ENCODE peak calls at places on chromosomes 12 and 14, in eight cellular contexts. I is activated T-cell treated with anti-CD3 and anti-CD28 coated beads, Interleukin-2, amount 50 U/mL, for 72 hours; V is myocyte; D is stimulated activated CD4-positive, alpha-beta T cell treated with anti-CD3 and anti-CD28 coated beads, Interleukin-4, amount 100 ng/mL, for 4 hours; K is posterior vena cava; Z is fibroblast of mammary gland; T is H54; X is uterus. Q is an unnamed sample.

GRCh38 chr14:68628605-68629310 is 164.1 kb downstream of the ZFP36L1 start:
- DNase-seq in I (peak; percentile 23), T (no peak), Z (no peak), D (peak; percentile 20), X (no peak), V (no peak), K (no peak), Q (peak; percentile 79)

GRCh38 chr12:97142737-97143450 is 235.8 kb downstream of the NEDD1 start:
- DNase-seq in D (no peak), T (no peak), X (no peak), Z (no peak), K (no peak), I (no peak), V (no peak), Q (no peak)

GRCh38 chr12:64669270-64669842 is 59.1 kb downstream of the RASSF3 start:
- DNase-seq in I (no peak), V (no peak), K (no peak), D (no peak), Z (no peak), T (no peak), X (no peak), Q (peak; percentile 72)

GRCh38 chr12:108295631-108296030 is 43.5 kb downstream of the CMKLR1 start:
- DNase-seq in T (no peak), K (peak; percentile 75), Z (no peak), I (no peak), D (no peak), V (no peak), X (no peak), Q (no peak)

GRCh38 chr12:100427078-100427477 is 46.6 kb upstream of the NR1H4 start:
- DNase-seq in K (no peak), I (no peak), T (peak; percentile 76), Z (peak; percentile 89), D (no peak), X (no peak), V (peak; percentile 17), Q (no peak)

GRCh38 chr14:69323266-69323966 is 63.5 kb downstream of the GALNT16 start:
- DNase-seq in X (peak; percentile 10), T (no peak), V (no peak), K (no peak), Z (no peak), I (no peak), D (no peak), Q (peak; percentile 31)

GRCh38 chr14:67492538-67492937 is 4.0 kb upstream of the TMEM229B start:
- DNase-seq in V (no peak), K (no peak), X (no peak), T (no peak), Z (no peak), D (no peak), I (no peak), Q (no peak)

GRCh38 chr14:102028733-102029132 is 58.1 kb downstream of the HSP90AA1 start:
- DNase-seq in D (no peak), Z (peak; percentile 76), I (no peak), X (no peak), T (peak; percentile 33), V (peak; percentile 73), K (no peak), Q (no peak)

GRCh38 chr14:59060841-59061240 is 127.6 kb upstream of the DAAM1 start:
- DNase-seq in Z (no peak), T (no peak), X (no peak), I (no peak), V (peak; percentile 80), K (no peak), D (no peak), Q (no peak)

GRCh38 chr12:52202361-52203078 is 10.7 kb upstream of the KRT80 start:
- DNase-seq in K (peak; percentile 80), T (no peak), V (no peak), X (no peak), Z (no peak), D (no peak), I (peak; percentile 10), Q (peak; percentile 65)

GRCh38 chr12:45989857-45990467 is 412 bp downstream of the SCAF11 start:
- DNase-seq in K (peak; percentile 91), I (peak; percentile 65), D (peak; percentile 49), V (peak; percentile 82), Z (no peak), X (peak; percentile 58), T (peak; percentile 23), Q (peak; percentile 87)

GRCh38 chr12:117105902-117106301 is 6.7 kb upstream of the TESC start:
- DNase-seq in V (no peak), T (no peak), I (peak; percentile 73), D (no peak), X (no peak), Z (no peak), K (peak; percentile 37), Q (peak; percentile 44)

GRCh38 chr14:70416322-70416716 is 571 bp downstream of the SYNJ2BP start:
- DNase-seq in I (no peak), V (peak; percentile 13), X (no peak), K (no peak), T (no peak), Z (peak; percentile 19), D (no peak), Q (no peak)

GRCh38 chr12:78249578-78249977 is 418.9 kb downstream of the NAV3 start:
- DNase-seq in D (no peak), Z (no peak), T (no peak), V (no peak), I (no peak), X (no peak), K (no peak), Q (no peak)

GRCh38 chr12:113208041-113208934 is 13.0 kb upstream of the TPCN1 start:
- DNase-seq in T (no peak), I (peak; percentile 84), D (no peak), Z (peak; percentile 64), V (no peak), K (no peak), X (no peak), Q (no peak)

GRCh38 chr12:28742791-28743190 is 406.3 kb upstream of the FAR2 start:
- DNase-seq in K (no peak), I (no peak), D (no peak), T (no peak), X (no peak), Z (peak; percentile 34), V (no peak), Q (no peak)

GRCh38 chr14:19949218-19949617 is 18.5 kb downstream of the OR4K1 start:
- DNase-seq in V (no peak), K (no peak), Z (no peak), D (no peak), X (no peak), I (no peak), T (no peak), Q (no peak)

GRCh38 chr14:88834883-88835431 is 10.5 kb downstream of the TTC8 start:
- DNase-seq in K (no peak), X (no peak), D (no peak), Z (peak; percentile 74), V (no peak), I (no peak), T (no peak), Q (no peak)

GRCh38 chr12:71440393-71441349 is 1.1 kb downstream of the LGR5 start:
- DNase-seq in K (no peak), D (no peak), Z (no peak), T (no peak), V (peak; percentile 1), I (peak; percentile 19), X (no peak), Q (peak; percentile 60)

GRCh38 chr12:45304514-45305178 is 88.8 kb downstream of the ANO6 start:
- DNase-seq in D (no peak), X (no peak), Z (no peak), T (no peak), K (no peak), I (no peak), V (no peak), Q (no peak)

GRCh38 chr14:88078525-88078924 is 73.6 kb downstream of the GPR65 start:
- DNase-seq in T (no peak), V (no peak), X (no peak), I (no peak), Z (no peak), K (no peak), D (no peak), Q (no peak)

GRCh38 chr14:21072102-21072501 is 2.0 kb downstream of the ARHGEF40 start:
- DNase-seq in V (peak; percentile 64), D (no peak), I (no peak), K (no peak), Z (peak; percentile 96), T (no peak), X (no peak), Q (no peak)

Q was measured in upper lobe of right lung.